ENCODE peak calls at places on chromosomes 16 and 17, in eight cellular contexts. N is HFFc6, G is GM12864, D is ovary, C is MM.1S, I is AG10803, J is psoas muscle, P is glutamatergic neuron. L is an unnamed sample.

GRCh38 chr17:76202516-76202915 is 37.8 kb downstream of the RNF157 start:
- DNase-seq in P (no peak), C (no peak), J (no peak), D (no peak), N (peak; percentile 12), G (no peak), I (peak; percentile 20), L (no peak)

GRCh38 chr17:31512104-31512740 is 120.7 kb downstream of the RAB11FIP4 start:
- DNase-seq in J (no peak), P (peak; percentile 12), I (no peak), G (no peak), C (no peak), N (no peak), D (no peak), L (no peak)

GRCh38 chr17:7042507-7043194 is 1.2 kb downstream of the SLC16A11 start:
- DNase-seq in G (no peak), D (no peak), C (peak; percentile 2), N (no peak), J (no peak), P (no peak), I (no peak), L (no peak)

GRCh38 chr17:4304417-4305027 is 40.7 kb upstream of the ANKFY1 start:
- DNase-seq in D (no peak), P (peak; percentile 49), C (peak; percentile 51), N (peak; percentile 35), I (peak; percentile 46), G (peak; percentile 13), J (no peak), L (peak; percentile 52)

GRCh38 chr17:66932295-66932694 is 32.2 kb upstream of the CACNG4 start:
- DNase-seq in C (no peak), N (no peak), G (no peak), P (no peak), I (no peak), J (no peak), D (no peak), L (no peak)

GRCh38 chr17:61862105-61862574 is 1.2 kb downstream of the BRIP1 start:
- DNase-seq in C (no peak), P (no peak), D (no peak), G (no peak), N (no peak), I (peak; percentile 5), J (no peak), L (no peak)

GRCh38 chr17:61556224-61557188 is 34.5 kb downstream of the NACA2 start:
- DNase-seq in C (no peak), G (no peak), I (peak; percentile 16), J (no peak), D (no peak), P (no peak), N (no peak), L (no peak)

GRCh38 chr16:50573279-50573678 is 25.1 kb downstream of the NKD1 start:
- DNase-seq in P (no peak), I (no peak), D (no peak), C (no peak), G (no peak), J (no peak), N (no peak), L (no peak)

GRCh38 chr17:45261577-45262515 is at the start of gene SPATA32:
- DNase-seq in N (no peak), I (peak; percentile 17), G (no peak), J (peak; percentile 76), C (no peak), D (peak; percentile 73), P (peak; percentile 67), L (peak; percentile 33)

GRCh38 chr17:58956997-58957724 is 149.5 kb downstream of the TRIM37 start:
- DNase-seq in C (no peak), P (no peak), G (no peak), D (no peak), N (peak; percentile 14), J (no peak), I (no peak), L (no peak)

GRCh38 chr17:58965221-58965620 is 141.5 kb downstream of the TRIM37 start:
- DNase-seq in I (no peak), G (no peak), N (no peak), D (no peak), P (no peak), J (no peak), C (no peak), L (no peak)

GRCh38 chr17:58960068-58960467 is 146.6 kb downstream of the TRIM37 start:
- DNase-seq in D (no peak), J (no peak), N (peak; percentile 92), P (no peak), G (peak; percentile 35), I (peak; percentile 51), C (peak; percentile 10), L (no peak)
- TF ChIP-seq CTCF in D (no peak), J (no peak), N (peak; percentile 66), P (no peak), G (peak; percentile 25), I (peak; percentile 22), C (peak; percentile 15), L (no peak)

DNA sequence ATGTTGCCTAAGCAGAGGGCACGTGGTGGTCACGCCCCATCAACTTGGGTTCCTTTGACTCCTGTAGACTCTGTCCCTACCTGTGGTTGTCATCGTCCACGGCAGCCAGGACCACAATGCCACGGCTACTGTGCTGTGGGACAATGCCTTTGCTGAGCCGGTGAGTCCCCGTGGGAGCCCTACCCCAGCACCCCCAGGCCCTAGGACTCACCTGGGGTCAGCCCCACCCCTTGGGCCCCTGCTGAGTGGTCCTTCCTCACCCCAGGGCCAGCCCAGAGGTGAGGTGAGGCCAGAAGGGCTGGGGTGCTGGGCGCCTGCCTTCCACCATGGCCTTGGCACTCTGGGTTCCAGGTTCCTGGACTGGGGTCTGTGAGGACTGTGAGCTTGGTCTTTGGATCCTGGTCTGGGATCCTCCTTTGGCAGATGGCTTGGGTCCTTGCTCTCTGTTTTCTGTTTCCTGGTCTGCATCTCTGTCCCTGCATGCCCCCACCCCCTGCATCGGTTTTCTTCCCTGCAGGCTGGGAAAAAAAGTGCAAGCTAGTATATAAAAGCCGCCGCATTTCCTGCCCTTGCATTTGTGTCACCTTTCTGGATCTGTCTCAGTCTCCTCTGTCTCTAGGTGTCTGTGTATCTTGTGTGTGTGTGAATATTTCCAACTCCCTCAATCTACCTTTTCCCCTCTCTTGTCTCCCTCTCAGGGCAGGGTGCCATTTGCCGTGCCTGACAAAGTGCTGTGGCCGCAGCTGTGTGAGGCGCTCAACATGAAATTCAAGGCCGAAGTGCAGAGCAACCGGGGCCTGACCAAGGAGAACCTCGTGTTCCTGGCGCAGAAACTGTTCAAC is 17.5 kb downstream of the STAT5A start:
- DNase-seq in C (no peak), G (no peak), D (peak; percentile 54), J (no peak), N (no peak), I (no peak), P (no peak), L (no peak)
- TF ChIP-seq CTCF in C (no peak), G (no peak), D (no peak), J (no peak), N (peak; percentile 1), I (no peak), P (no peak), L (no peak)

DNA sequence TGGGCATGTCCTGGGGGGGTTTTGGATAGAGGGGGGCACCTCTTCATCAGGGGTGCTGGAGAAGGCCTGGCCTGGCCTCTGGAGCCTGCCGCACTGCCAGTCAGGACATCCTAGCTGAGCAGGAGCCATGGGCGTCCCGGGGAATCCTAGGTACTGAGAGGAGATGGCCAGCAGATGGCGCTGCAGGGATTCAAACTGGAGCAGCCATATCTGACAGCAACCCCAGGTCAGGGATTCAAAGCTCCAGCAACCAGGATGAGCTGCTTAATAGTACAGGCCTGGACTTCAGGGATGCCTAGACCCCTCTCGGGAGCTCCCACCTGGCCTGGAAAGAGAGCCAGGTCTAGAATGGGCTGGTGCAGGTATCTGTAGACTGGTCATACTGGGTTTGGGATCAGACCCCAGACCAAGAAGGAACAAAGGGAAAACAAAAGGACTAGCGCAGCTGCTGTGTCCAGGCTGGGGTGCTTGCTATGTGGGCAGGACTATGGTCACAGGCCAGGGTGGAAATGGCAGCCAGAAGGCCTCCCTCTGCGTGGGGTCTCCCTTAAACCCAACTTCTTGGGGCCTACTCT is 306.9 kb upstream of the RBFOX1 start:
- DNase-seq in P (peak; percentile 85), G (no peak), J (peak; percentile 74), C (peak; percentile 34), I (no peak), N (no peak), D (peak; percentile 68), L (peak; percentile 94)
- TF ChIP-seq CTCF in P (peak; percentile 80), G (peak; percentile 37), J (peak; percentile 69), C (peak; percentile 48), I (peak; percentile 16), N (peak; percentile 70), D (peak; percentile 28), L (peak; percentile 83)

DNA sequence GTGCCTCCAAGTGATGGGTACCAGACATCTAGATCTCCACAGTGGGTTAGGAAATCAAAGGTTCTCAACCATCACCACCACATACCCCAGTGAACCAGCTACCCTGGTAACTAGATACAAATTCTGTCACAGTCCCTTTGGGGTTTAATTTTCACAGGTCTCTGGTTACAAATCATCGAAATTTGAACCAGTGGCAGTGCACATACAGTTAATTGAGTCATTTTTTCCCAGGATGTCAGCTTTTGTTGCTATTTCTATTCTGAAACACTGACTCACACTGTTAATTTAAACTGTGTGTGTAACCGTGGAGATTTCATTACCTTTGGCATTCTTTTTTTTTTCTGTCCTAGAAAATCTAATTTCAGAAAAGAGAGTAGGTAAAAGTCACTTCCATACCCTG is 511.5 kb downstream of the TOX3 start:
- DNase-seq in G (no peak), N (no peak), I (no peak), C (no peak), P (no peak), D (no peak), J (no peak), L (no peak)
- TF ChIP-seq CTCF in G (no peak), N (no peak), I (no peak), C (no peak), P (no peak), D (no peak), J (no peak), L (no peak)

GRCh38 chr17:50778471-50778870 is 11.2 kb upstream of the ANKRD40CL start:
- DNase-seq in D (no peak), P (no peak), I (no peak), N (no peak), G (no peak), J (no peak), C (no peak), L (no peak)

GRCh38 chr17:50769884-50770283 is 2.6 kb upstream of the ANKRD40CL start:
- DNase-seq in P (no peak), I (no peak), N (no peak), G (no peak), D (no peak), C (no peak), J (no peak), L (no peak)

GRCh38 chr17:50772251-50772650 is 4.9 kb upstream of the ANKRD40CL start:
- DNase-seq in N (no peak), P (no peak), C (peak; percentile 92), J (no peak), I (no peak), G (peak; percentile 37), D (no peak), L (no peak)

GRCh38 chr17:50778988-50779387 is 11.7 kb upstream of the ANKRD40CL start:
- DNase-seq in D (no peak), G (no peak), P (no peak), N (no peak), J (no peak), I (no peak), C (no peak), L (no peak)

GRCh38 chr17:50774225-50774803 is 7.0 kb upstream of the ANKRD40CL start:
- DNase-seq in G (no peak), C (no peak), N (no peak), P (no peak), D (no peak), J (no peak), I (no peak), L (no peak)
- TF ChIP-seq CTCF in G (no peak), C (no peak), N (no peak), P (no peak), D (no peak), J (no peak), I (no peak), L (no peak)